ENCODE peak calls at places on chromosomes 7 and 10, in four cellular contexts. One of them, this sample, is unnamed.
A peak's percentile ranks its signal among the peaks of the same experiment; 100 is the strongest.

GRCh38 chr10:122276611-122277205 is 5.6 kb downstream of the BTBD16 start:
- DNase-seq in endodermal cell: peak; percentile 84
- DNase-seq in dorsolateral prefrontal cortex: no peak
- DNase-seq in fibroblast of lung: peak; percentile 59
- DNase-seq in this sample: no peak

GRCh38 chr10:59433720-59434428 is 71.5 kb upstream of the FAM13C start:
- DNase-seq in fibroblast of lung: peak; percentile 62
- DNase-seq in dorsolateral prefrontal cortex: no peak
- DNase-seq in endodermal cell: no peak
- DNase-seq in this sample: no peak

GRCh38 chr7:30813466-30813865 is 42.2 kb downstream of the MINDY4 start:
- DNase-seq in endodermal cell: no peak
- DNase-seq in dorsolateral prefrontal cortex: no peak
- DNase-seq in fibroblast of lung: no peak
- DNase-seq in this sample: no peak

GRCh38 chr10:108346066-108346465 is 1181.6 kb upstream of the SORCS1 start:
- DNase-seq in dorsolateral prefrontal cortex: no peak
- DNase-seq in fibroblast of lung: no peak
- DNase-seq in endodermal cell: no peak
- DNase-seq in this sample: no peak

GRCh38 chr10:46284286-46285229 is 2.2 kb upstream of the ANTXRL start:
- DNase-seq in endodermal cell: peak; percentile 93
- DNase-seq in dorsolateral prefrontal cortex: peak; percentile 72
- DNase-seq in fibroblast of lung: peak; percentile 71
- DNase-seq in this sample: peak; percentile 83

GRCh38 chr7:151815419-151815818 is 61.5 kb downstream of the PRKAG2 start:
- DNase-seq in endodermal cell: no peak
- DNase-seq in dorsolateral prefrontal cortex: no peak
- DNase-seq in fibroblast of lung: no peak
- DNase-seq in this sample: no peak

GRCh38 chr7:95921543-95921942 is 149.2 kb downstream of the DYNC1I1 start:
- DNase-seq in endodermal cell: no peak
- DNase-seq in dorsolateral prefrontal cortex: no peak
- DNase-seq in fibroblast of lung: no peak
- DNase-seq in this sample: no peak

GRCh38 chr7:103951311-103951710 is 38.1 kb downstream of the RELN start:
- DNase-seq in endodermal cell: no peak
- DNase-seq in fibroblast of lung: no peak
- DNase-seq in dorsolateral prefrontal cortex: no peak
- DNase-seq in this sample: no peak

GRCh38 chr7:1255817-1256340 is 23.2 kb downstream of the UNCX start:
- DNase-seq in endodermal cell: no peak
- DNase-seq in dorsolateral prefrontal cortex: no peak
- DNase-seq in fibroblast of lung: no peak
- DNase-seq in this sample: no peak

GRCh38 chr7:155071916-155072315 is 1.8 kb downstream of the HTR5A start:
- DNase-seq in endodermal cell: no peak
- DNase-seq in fibroblast of lung: no peak
- DNase-seq in dorsolateral prefrontal cortex: no peak
- DNase-seq in this sample: no peak

GRCh38 chr7:115271332-115272235 is 349.7 kb downstream of the MDFIC start:
- DNase-seq in dorsolateral prefrontal cortex: no peak
- DNase-seq in fibroblast of lung: peak; percentile 95
- DNase-seq in endodermal cell: no peak
- DNase-seq in this sample: no peak

GRCh38 chr7:27098493-27099223 is 2.9 kb upstream of the HOXA1 start:
- DNase-seq in fibroblast of lung: peak; percentile 69
- DNase-seq in endodermal cell: peak; percentile 67
- DNase-seq in dorsolateral prefrontal cortex: no peak
- DNase-seq in this sample: no peak

GRCh38 chr7:7239346-7239745 is 57.0 kb downstream of the C1GALT1 start:
- DNase-seq in endodermal cell: no peak
- DNase-seq in dorsolateral prefrontal cortex: no peak
- DNase-seq in fibroblast of lung: no peak
- DNase-seq in this sample: no peak

GRCh38 chr7:74568658-74569057 is 88.9 kb upstream of the GTF2I start:
- DNase-seq in fibroblast of lung: no peak
- DNase-seq in endodermal cell: no peak
- DNase-seq in dorsolateral prefrontal cortex: no peak
- DNase-seq in this sample: no peak

GRCh38 chr7:100090527-100091410 is 2.0 kb downstream of the COPS6 start:
- DNase-seq in dorsolateral prefrontal cortex: no peak
- DNase-seq in fibroblast of lung: no peak
- DNase-seq in endodermal cell: no peak
- DNase-seq in this sample: no peak

GRCh38 chr10:71727429-71728217 is 8.0 kb upstream of the C10orf105 start:
- DNase-seq in fibroblast of lung: no peak
- DNase-seq in endodermal cell: no peak
- DNase-seq in dorsolateral prefrontal cortex: no peak
- DNase-seq in this sample: peak; percentile 59

GRCh38 chr10:118557946-118558345 is 37.5 kb downstream of the PRLHR start:
- DNase-seq in fibroblast of lung: no peak
- DNase-seq in endodermal cell: no peak
- DNase-seq in dorsolateral prefrontal cortex: no peak
- DNase-seq in this sample: no peak

GRCh38 chr10:48557511-48558123 is 47.3 kb downstream of the ARHGAP22 start:
- DNase-seq in endodermal cell: peak; percentile 32
- DNase-seq in dorsolateral prefrontal cortex: no peak
- DNase-seq in fibroblast of lung: no peak
- DNase-seq in this sample: no peak

GRCh38 chr10:13526952-13527863 is 1.6 kb downstream of the BEND7 start:
- DNase-seq in endodermal cell: no peak
- DNase-seq in fibroblast of lung: peak; percentile 91
- DNase-seq in dorsolateral prefrontal cortex: no peak
- DNase-seq in this sample: no peak

GRCh38 chr7:110539216-110539615 is 551.7 kb upstream of the LRRN3 start:
- DNase-seq in endodermal cell: no peak
- DNase-seq in fibroblast of lung: no peak
- DNase-seq in dorsolateral prefrontal cortex: no peak
- DNase-seq in this sample: no peak

GRCh38 chr7:2717293-2717904 is 29.4 kb downstream of the AMZ1 start:
- DNase-seq in endodermal cell: peak; percentile 39
- DNase-seq in dorsolateral prefrontal cortex: no peak
- DNase-seq in fibroblast of lung: no peak
- DNase-seq in this sample: no peak

GRCh38 chr7:22452142-22452763 is 47.7 kb downstream of the STEAP1B start:
- DNase-seq in endodermal cell: peak; percentile 94
- DNase-seq in dorsolateral prefrontal cortex: peak; percentile 83
- DNase-seq in fibroblast of lung: peak; percentile 30
- DNase-seq in this sample: peak; percentile 89

GRCh38 chr7:138727336-138728099 is 26.4 kb upstream of the SVOPL start:
- DNase-seq in dorsolateral prefrontal cortex: no peak
- DNase-seq in endodermal cell: no peak
- DNase-seq in fibroblast of lung: no peak
- DNase-seq in this sample: no peak

GRCh38 chr10:17645591-17646345 is 1.8 kb downstream of the STAM start:
- DNase-seq in fibroblast of lung: no peak
- DNase-seq in dorsolateral prefrontal cortex: no peak
- DNase-seq in endodermal cell: no peak
- DNase-seq in this sample: no peak

GRCh38 chr10:43028143-43028542 is 48.7 kb upstream of the RET start:
- DNase-seq in dorsolateral prefrontal cortex: no peak
- DNase-seq in endodermal cell: no peak
- DNase-seq in fibroblast of lung: no peak
- DNase-seq in this sample: no peak

GRCh38 chr7:359776-360361 is 69.9 kb downstream of the FOXL3 start:
- DNase-seq in dorsolateral prefrontal cortex: no peak
- DNase-seq in fibroblast of lung: no peak
- DNase-seq in endodermal cell: no peak
- DNase-seq in this sample: peak; percentile 35

GRCh38 chr10:128053356-128053755 is 72.9 kb downstream of the MKI67 start:
- DNase-seq in endodermal cell: no peak
- DNase-seq in fibroblast of lung: no peak
- DNase-seq in dorsolateral prefrontal cortex: no peak
- DNase-seq in this sample: no peak

GRCh38 chr10:122494833-122495232 is 33.5 kb downstream of the HTRA1 start:
- DNase-seq in endodermal cell: no peak
- DNase-seq in dorsolateral prefrontal cortex: peak; percentile 61
- DNase-seq in fibroblast of lung: peak; percentile 91
- DNase-seq in this sample: no peak

GRCh38 chr7:111357691-111358090 is 204.6 kb downstream of the IMMP2L start:
- DNase-seq in dorsolateral prefrontal cortex: no peak
- DNase-seq in fibroblast of lung: peak; percentile 32
- DNase-seq in endodermal cell: no peak
- DNase-seq in this sample: no peak

GRCh38 chr7:12629816-12630614 is 57.4 kb upstream of the ARL4A start:
- DNase-seq in dorsolateral prefrontal cortex: no peak
- DNase-seq in endodermal cell: no peak
- DNase-seq in fibroblast of lung: no peak
- DNase-seq in this sample: no peak

GRCh38 chr7:47586925-47587324 is 5.0 kb upstream of the TNS3 start:
- DNase-seq in fibroblast of lung: no peak
- DNase-seq in endodermal cell: no peak
- DNase-seq in dorsolateral prefrontal cortex: no peak
- DNase-seq in this sample: no peak

GRCh38 chr7:50261593-50261992 is 42.9 kb upstream of the IKZF1 start:
- DNase-seq in fibroblast of lung: no peak
- DNase-seq in endodermal cell: no peak
- DNase-seq in dorsolateral prefrontal cortex: no peak
- DNase-seq in this sample: no peak

GRCh38 chr10:14649739-14650138 is 125.0 kb downstream of the FAM107B start:
- DNase-seq in fibroblast of lung: no peak
- DNase-seq in dorsolateral prefrontal cortex: no peak
- DNase-seq in endodermal cell: no peak
- DNase-seq in this sample: no peak

GRCh38 chr10:77505431-77506334 is 131.9 kb downstream of the KCNMA1 start:
- DNase-seq in endodermal cell: no peak
- DNase-seq in dorsolateral prefrontal cortex: no peak
- DNase-seq in fibroblast of lung: peak; percentile 96
- DNase-seq in this sample: no peak

GRCh38 chr10:91689731-91690168 is 56.9 kb upstream of the PPP1R3C start:
- DNase-seq in endodermal cell: no peak
- DNase-seq in fibroblast of lung: peak; percentile 71
- DNase-seq in dorsolateral prefrontal cortex: no peak
- DNase-seq in this sample: no peak

GRCh38 chr10:102200751-102201640 is 25.1 kb upstream of the ELOVL3 start:
- DNase-seq in fibroblast of lung: no peak
- DNase-seq in endodermal cell: no peak
- DNase-seq in dorsolateral prefrontal cortex: no peak
- DNase-seq in this sample: no peak

GRCh38 chr10:34808789-34809745 is 6.0 kb downstream of the PARD3 start:
- DNase-seq in dorsolateral prefrontal cortex: peak; percentile 36
- DNase-seq in fibroblast of lung: peak; percentile 77
- DNase-seq in endodermal cell: peak; percentile 86
- DNase-seq in this sample: no peak

GRCh38 chr7:45037876-45038275 is 37.9 kb downstream of the CCM2 start:
- DNase-seq in dorsolateral prefrontal cortex: no peak
- DNase-seq in endodermal cell: no peak
- DNase-seq in fibroblast of lung: no peak
- DNase-seq in this sample: no peak

GRCh38 chr7:45035909-45036308 is 35.9 kb downstream of the CCM2 start:
- DNase-seq in dorsolateral prefrontal cortex: no peak
- DNase-seq in fibroblast of lung: no peak
- DNase-seq in endodermal cell: no peak
- DNase-seq in this sample: no peak

GRCh38 chr7:45036801-45037200 is 36.8 kb downstream of the CCM2 start:
- DNase-seq in fibroblast of lung: no peak
- DNase-seq in dorsolateral prefrontal cortex: no peak
- DNase-seq in endodermal cell: no peak
- DNase-seq in this sample: no peak

GRCh38 chr7:45035371-45035770 is 35.4 kb downstream of the CCM2 start:
- DNase-seq in dorsolateral prefrontal cortex: no peak
- DNase-seq in fibroblast of lung: no peak
- DNase-seq in endodermal cell: no peak
- DNase-seq in this sample: no peak

GRCh38 chr7:45036317-45036716 is 36.3 kb downstream of the CCM2 start:
- DNase-seq in dorsolateral prefrontal cortex: no peak
- DNase-seq in endodermal cell: no peak
- DNase-seq in fibroblast of lung: no peak
- DNase-seq in this sample: no peak
- H3K4me3 ChIP-seq in dorsolateral prefrontal cortex: no peak overlapping the region
- H3K4me3 ChIP-seq in endodermal cell: peak overlapping the region; percentile 65
- H3K4me3 ChIP-seq in fibroblast of lung: no peak overlapping the region
- H3K4me3 ChIP-seq in this sample: no peak overlapping the region

GRCh38 chr7:70738486-70738885 is 393.5 kb upstream of the GALNT17 start:
- DNase-seq in fibroblast of lung: no peak
- DNase-seq in dorsolateral prefrontal cortex: no peak
- DNase-seq in endodermal cell: no peak
- DNase-seq in this sample: no peak
- H3K27ac ChIP-seq in fibroblast of lung: no peak overlapping the region
- H3K27ac ChIP-seq in dorsolateral prefrontal cortex: no peak overlapping the region
- H3K27ac ChIP-seq in endodermal cell: no peak overlapping the region
- H3K27ac ChIP-seq in this sample: no peak overlapping the region

DNA sequence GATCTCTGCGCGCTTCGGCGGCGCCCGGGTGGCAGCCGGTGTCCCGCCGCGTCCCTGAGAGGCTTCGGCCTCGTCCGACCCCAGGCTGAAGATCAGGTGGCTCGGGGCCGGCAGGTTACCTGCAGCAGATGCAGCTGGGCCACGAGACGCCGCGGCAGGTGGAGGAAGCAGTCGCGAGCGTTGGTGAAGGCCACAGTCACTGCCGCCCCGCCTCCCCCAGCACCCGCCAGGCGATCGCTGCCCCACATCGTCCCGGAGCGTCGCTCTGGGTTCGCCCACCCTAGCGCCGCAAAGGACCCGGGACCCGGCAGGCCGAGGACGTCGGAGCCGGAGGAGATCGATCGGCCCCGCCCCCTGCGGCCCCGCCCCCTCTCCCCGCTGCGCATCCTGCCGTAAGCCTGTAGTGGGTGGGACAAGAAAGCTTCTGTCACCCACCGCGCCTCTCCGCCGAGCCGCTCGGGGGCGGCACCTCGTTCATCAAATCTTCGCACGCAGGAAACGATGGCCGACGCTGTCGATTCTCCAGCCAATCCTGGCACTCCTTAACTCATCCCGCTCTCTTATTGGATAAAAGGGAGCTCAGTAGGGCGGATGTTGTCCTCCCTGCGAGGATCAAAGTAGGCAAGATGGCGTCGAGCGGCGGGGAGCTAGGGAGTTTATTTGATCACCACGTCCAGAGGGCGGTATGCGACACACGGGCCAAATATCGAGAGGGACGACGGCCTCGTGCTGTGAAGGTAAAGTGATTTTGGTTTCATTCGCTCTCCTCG is at the start of the genes PEX1 and RBM48:
- DNase-seq in fibroblast of lung: peak; percentile 99
- DNase-seq in dorsolateral prefrontal cortex: peak; percentile 97
- DNase-seq in endodermal cell: peak; percentile 99
- DNase-seq in this sample: peak; percentile 95
- TF ChIP-seq CTCF in fibroblast of lung: peak; percentile 28
- TF ChIP-seq CTCF in dorsolateral prefrontal cortex: peak; percentile 74
- TF ChIP-seq CTCF in endodermal cell: peak; percentile 38
- TF ChIP-seq CTCF in this sample: no peak

GRCh38 chr7:150736864-150737263 is 354 bp upstream of the GIMAP5 start:
- DNase-seq in endodermal cell: no peak
- DNase-seq in dorsolateral prefrontal cortex: no peak
- DNase-seq in fibroblast of lung: no peak
- DNase-seq in this sample: no peak

GRCh38 chr7:150740053-150740452 is 2.8 kb downstream of the GIMAP5 start:
- DNase-seq in endodermal cell: no peak
- DNase-seq in fibroblast of lung: no peak
- DNase-seq in dorsolateral prefrontal cortex: no peak
- DNase-seq in this sample: no peak

GRCh38 chr7:150737265-150738055 is at the start of gene GIMAP5:
- DNase-seq in fibroblast of lung: no peak
- DNase-seq in dorsolateral prefrontal cortex: no peak
- DNase-seq in endodermal cell: no peak
- DNase-seq in this sample: no peak

GRCh38 chr7:150739045-150739432 is 1.8 kb downstream of the GIMAP5 start:
- DNase-seq in fibroblast of lung: no peak
- DNase-seq in endodermal cell: no peak
- DNase-seq in dorsolateral prefrontal cortex: no peak
- DNase-seq in this sample: no peak

GRCh38 chr7:150738092-150739044 is 1.1 kb downstream of the GIMAP5 start:
- DNase-seq in endodermal cell: no peak
- DNase-seq in dorsolateral prefrontal cortex: no peak
- DNase-seq in fibroblast of lung: peak; percentile 10
- DNase-seq in this sample: no peak
- H3K4me3 ChIP-seq in endodermal cell: no peak overlapping the region
- H3K4me3 ChIP-seq in dorsolateral prefrontal cortex: peak overlapping the region; percentile 27
- H3K4me3 ChIP-seq in fibroblast of lung: no peak overlapping the region
- H3K4me3 ChIP-seq in this sample: no peak overlapping the region